ENCODE peak calls at places on chromosomes 2 and 18, in eight cellular contexts. X, V, Z, F, Q, S, O and P are unnamed samples.

GRCh38 chr2:193847140-193847539 is 1652.4 kb upstream of the TMEFF2 start:
- DNase-seq in X (no peak), V (no peak), Z (no peak), F (peak; percentile 95), Q (no peak), S (peak; percentile 74), O (peak; percentile 69), P (peak; percentile 62)

GRCh38 chr2:230234845-230235244 is 9.3 kb downstream of the SP140 start:
- DNase-seq in X (no peak), V (no peak), Z (no peak), F (no peak), Q (no peak), S (peak; percentile 33), O (no peak), P (no peak)

GRCh38 chr2:26740890-26741302 is 23.2 kb upstream of the SLC35F6 start:
- DNase-seq in X (peak; percentile 73), V (no peak), Z (no peak), F (no peak), Q (no peak), S (no peak), O (no peak), P (no peak)

GRCh38 chr2:207704031-207704430 is 7.4 kb upstream of the CCNYL1 start:
- DNase-seq in X (no peak), V (no peak), Z (no peak), F (no peak), Q (no peak), S (no peak), O (no peak), P (no peak)

GRCh38 chr2:112305132-112305531 is 29.7 kb downstream of the ZC3H6 start:
- DNase-seq in X (no peak), V (no peak), Z (no peak), F (no peak), Q (no peak), S (no peak), O (no peak), P (no peak)

GRCh38 chr2:207304798-207305197 is 139.1 kb upstream of the KLF7 start:
- DNase-seq in X (no peak), V (no peak), Z (no peak), F (no peak), Q (no peak), S (no peak), O (no peak), P (no peak)

GRCh38 chr2:220504890-220505564 is 877.6 kb downstream of the SLC4A3 start:
- DNase-seq in X (peak; percentile 62), V (no peak), Z (no peak), F (peak; percentile 1), Q (peak; percentile 17), S (peak; percentile 45), O (peak; percentile 77), P (peak; percentile 79)

GRCh38 chr18:14933049-14933851 is 185.3 kb downstream of the ANKRD30B start:
- DNase-seq in X (no peak), V (no peak), Z (no peak), F (no peak), Q (peak; percentile 34), S (no peak), O (no peak), P (no peak)

GRCh38 chr2:78845786-78846185 is 179.7 kb upstream of the REG3G start:
- DNase-seq in X (no peak), V (no peak), Z (no peak), F (peak; percentile 83), Q (no peak), S (no peak), O (no peak), P (no peak)

GRCh38 chr18:56235773-56236115 is 402.6 kb downstream of the TXNL1 start:
- DNase-seq in X (no peak), V (no peak), Z (no peak), F (no peak), Q (no peak), S (peak; percentile 26), O (no peak), P (no peak)

GRCh38 chr2:224379210-224379609 is 22.7 kb downstream of the FAM124B start:
- DNase-seq in X (no peak), V (no peak), Z (no peak), F (no peak), Q (no peak), S (no peak), O (no peak), P (no peak)

GRCh38 chr2:224379986-224380385 is 21.9 kb downstream of the FAM124B start:
- DNase-seq in X (no peak), V (no peak), Z (peak; percentile 31), F (no peak), Q (no peak), S (no peak), O (no peak), P (no peak)

GRCh38 chr2:224381913-224382647 is 19.8 kb downstream of the FAM124B start:
- DNase-seq in X (no peak), V (no peak), Z (no peak), F (peak; percentile 67), Q (no peak), S (no peak), O (no peak), P (no peak)

GRCh38 chr2:224382973-224383555 is 18.8 kb downstream of the FAM124B start:
- DNase-seq in X (no peak), V (no peak), Z (no peak), F (no peak), Q (no peak), S (no peak), O (no peak), P (no peak)

DNA sequence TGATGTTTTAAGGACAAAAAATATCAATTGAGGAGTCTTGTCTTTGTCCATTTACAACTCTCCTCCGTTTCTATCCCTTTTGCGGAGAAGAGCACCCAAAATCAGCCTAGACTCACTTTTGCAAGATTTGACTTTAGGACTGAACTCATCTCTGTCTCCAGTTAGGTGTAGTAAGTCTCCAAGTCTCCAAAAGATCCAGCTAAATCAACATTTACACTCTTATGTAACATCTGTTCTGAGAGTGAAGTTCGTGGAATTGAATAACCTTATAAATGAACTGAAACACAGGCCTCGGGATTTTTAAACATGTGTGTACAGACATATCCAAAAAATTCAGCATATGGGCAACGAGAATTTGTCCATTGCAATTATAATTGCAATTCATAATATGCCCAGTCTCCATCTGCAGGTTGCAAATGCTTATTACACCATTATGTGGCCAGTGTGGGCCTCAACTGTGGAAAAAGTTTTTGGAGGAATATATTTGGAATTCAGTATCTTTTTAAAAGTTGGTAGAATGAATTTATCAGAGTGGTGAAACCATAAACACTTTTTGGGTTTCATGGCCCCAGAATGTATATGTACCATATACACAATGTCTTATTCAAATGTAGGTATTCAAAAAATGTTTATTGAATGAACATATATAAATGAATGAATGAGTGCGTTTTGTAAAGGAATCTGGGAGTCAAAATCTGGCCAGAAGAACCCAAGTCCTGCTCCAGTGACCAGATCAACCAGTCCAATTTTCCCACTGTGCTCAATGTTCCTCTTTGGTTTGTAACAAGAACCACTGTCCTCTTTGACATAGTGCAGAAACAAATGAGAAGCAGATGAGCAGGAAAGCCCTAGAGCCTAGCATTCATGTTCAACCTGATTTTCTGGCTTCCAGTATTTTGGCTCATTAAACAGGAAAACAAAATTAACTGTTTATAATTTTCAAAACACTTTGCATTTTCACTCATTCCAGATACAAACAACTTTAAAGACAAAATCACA is 23.5 kb downstream of the FAM124B start:
- DNase-seq in X (no peak), V (no peak), Z (no peak), F (no peak), Q (no peak), S (no peak), O (no peak), P (no peak)
- TF ChIP-seq CTCF in X (no peak), V (no peak), Z (no peak), F (no peak), Q (no peak), S (peak; percentile 4), O (peak; percentile 32), P (peak; percentile 36)

GRCh38 chr2:37852585-37853014 is 72.5 kb upstream of the RMDN2 start:
- DNase-seq in X (no peak), V (no peak), Z (no peak), F (no peak), Q (no peak), S (no peak), O (no peak), P (no peak)
- H3K4me1 ChIP-seq in X (no peaks in the 10 kb centered on the region), V (no peaks in the 10 kb centered on the region), Z (no peaks in the 10 kb centered on the region), F (peaks cover 41% of the 10 kb centered on the region), Q (no peaks in the 10 kb centered on the region), S (peaks cover 1% of the 10 kb centered on the region), O (peaks cover 7% of the 10 kb centered on the region), P (peaks cover 5% of the 10 kb centered on the region)

GRCh38 chr2:65351234-65351947 is 81.0 kb downstream of the SPRED2 start:
- DNase-seq in X (no peak), V (no peak), Z (peak; percentile 37), F (no peak), Q (peak; percentile 36), S (peak; percentile 80), O (no peak), P (no peak)
- H3K27ac ChIP-seq in X (no peak overlapping the region), V (no peak overlapping the region), Z (no peak overlapping the region), F (no peak overlapping the region), Q (peak overlapping the region; percentile 28), S (peak overlapping the region; percentile 32), O (no peak overlapping the region), P (no peak overlapping the region)

GRCh38 chr2:8753609-8754008 is 71.8 kb downstream of the ID2 start:
- DNase-seq in X (no peak), V (no peak), Z (no peak), F (no peak), Q (no peak), S (no peak), O (no peak), P (no peak)

GRCh38 chr2:8752385-8752784 is 70.5 kb downstream of the ID2 start:
- DNase-seq in X (no peak), V (no peak), Z (no peak), F (no peak), Q (no peak), S (no peak), O (no peak), P (no peak)

GRCh38 chr2:8754056-8754790 is 72.4 kb downstream of the ID2 start:
- DNase-seq in X (no peak), V (no peak), Z (peak; percentile 9), F (no peak), Q (no peak), S (peak; percentile 65), O (no peak), P (no peak)

GRCh38 chr2:8761529-8762164 is 75.8 kb downstream of the KIDINS220 start:
- DNase-seq in X (no peak), V (no peak), Z (no peak), F (peak; percentile 47), Q (no peak), S (peak; percentile 12), O (peak; percentile 7), P (peak; percentile 10)

GRCh38 chr2:8756230-8756629 is 74.4 kb downstream of the ID2 start:
- DNase-seq in X (no peak), V (no peak), Z (no peak), F (no peak), Q (no peak), S (no peak), O (no peak), P (no peak)
- TF ChIP-seq CTCF in X (no peak), V (no peak), Z (no peak), F (no peak), Q (no peak), S (no peak), O (no peak), P (no peak)

GRCh38 chr2:54613361-54613760 is 110.1 kb upstream of the EML6 start:
- DNase-seq in X (no peak), V (no peak), Z (peak; percentile 46), F (peak; percentile 88), Q (no peak), S (no peak), O (no peak), P (no peak)
- H3K4me1 ChIP-seq in X (peaks cover 8% of the 10 kb centered on the region), V (no peaks in the 10 kb centered on the region), Z (peaks cover 33% of the 10 kb centered on the region), F (peaks cover 34% of the 10 kb centered on the region), Q (peaks cover 5% of the 10 kb centered on the region), S (peaks cover 29% of the 10 kb centered on the region), O (peaks cover 8% of the 10 kb centered on the region), P (no peaks in the 10 kb centered on the region)